ENCODE peak calls at places on chromosomes 1 and 21, in ten cellular contexts. D is AG04450, Y is choroid plexus epithelial cell, V is GM23338, E is heart right ventricle, C is bronchial epithelial cell, T is BE2C, P is astrocyte of the spinal cord, Z is neural progenitor cell, W is stomach. F is an unnamed sample.

GRCh38 chr1:243916160-243916559 is 66.1 kb upstream of the AKT3 start:
- DNase-seq in Y (peak), T (no peak), Z (no peak), W (no peak), V (no peak), E (no peak), P (no peak), C (peak), D (no peak), F (no peak)

GRCh38 chr1:150150511-150151021 is 850 bp downstream of the PLEKHO1 start:
- DNase-seq in E (peak), P (no peak), W (no peak), C (no peak), T (peak), D (no peak), Y (no peak), V (peak), Z (peak), F (no peak)

GRCh38 chr1:183472488-183473285 is at the start of gene SMG7:
- DNase-seq in W (peak), T (peak), E (peak), Z (peak), V (peak), P (no peak), C (no peak), Y (peak), D (no peak), F (peak)

GRCh38 chr1:25800538-25801377 is 765 bp downstream of the SELENON start:
- DNase-seq in E (no peak), T (no peak), W (no peak), P (no peak), Z (no peak), Y (no peak), D (no peak), C (no peak), V (no peak), F (no peak)

GRCh38 chr1:27102134-27102706 is 52.7 kb downstream of the SLC9A1 start:
- DNase-seq in C (no peak), V (no peak), Y (no peak), T (no peak), E (no peak), P (no peak), Z (no peak), W (no peak), D (no peak), F (no peak)

GRCh38 chr1:53371121-53371666 is 43.3 kb upstream of the LRP8 start:
- DNase-seq in Y (no peak), D (no peak), P (no peak), E (no peak), Z (peak), T (peak), W (peak), V (peak), C (no peak), F (no peak)

GRCh38 chr1:178486100-178487069 is 10.4 kb downstream of the CLEC20A start:
- DNase-seq in W (no peak), D (no peak), E (no peak), V (peak), Y (no peak), C (no peak), T (no peak), Z (no peak), P (no peak), F (no peak)

GRCh38 chr1:207872655-207873054 is 38.3 kb downstream of the CD34 start:
- DNase-seq in D (no peak), W (peak), C (no peak), E (no peak), P (no peak), Y (no peak), Z (no peak), T (no peak), V (no peak), F (no peak)

GRCh38 chr1:20325844-20326323 is 35.2 kb downstream of the VWA5B1 start:
- DNase-seq in Y (no peak), P (no peak), C (no peak), D (no peak), V (no peak), E (no peak), W (no peak), T (no peak), Z (no peak), F (no peak)

GRCh38 chr1:30444850-30445249 is 278.5 kb downstream of the MATN1 start:
- DNase-seq in D (no peak), Z (no peak), V (no peak), T (no peak), P (no peak), Y (no peak), C (no peak), W (no peak), E (no peak), F (no peak)

GRCh38 chr1:117970251-117970650 is 40.7 kb downstream of the WDR3 start:
- DNase-seq in Z (peak), T (no peak), V (peak), P (no peak), E (no peak), Y (no peak), W (no peak), D (no peak), C (no peak), F (no peak)

GRCh38 chr1:98468111-98468717 is 193.3 kb upstream of the SNX7 start:
- DNase-seq in W (no peak), V (peak), P (peak), Y (peak), Z (peak), D (peak), E (no peak), T (peak), C (peak), F (peak)

GRCh38 chr1:3470650-3471355 is 16.3 kb downstream of the ARHGEF16 start:
- DNase-seq in V (no peak), Z (no peak), T (peak), P (no peak), C (no peak), D (no peak), E (no peak), W (no peak), Y (no peak), F (no peak)

GRCh38 chr1:189253601-189254350 is 1223.9 kb downstream of the BRINP3 start:
- DNase-seq in P (no peak), E (no peak), Y (no peak), T (no peak), W (no peak), Z (no peak), C (no peak), V (no peak), D (no peak), F (no peak)

GRCh38 chr1:48526045-48526714 is 54.2 kb upstream of the SPATA6 start:
- DNase-seq in T (peak), P (no peak), W (peak), Y (peak), C (peak), E (no peak), Z (peak), V (no peak), D (no peak), F (peak)

GRCh38 chr1:185652348-185652747 is 81.8 kb upstream of the HMCN1 start:
- DNase-seq in W (no peak), Y (peak), V (peak), Z (no peak), P (no peak), D (no peak), C (peak), E (no peak), T (no peak), F (no peak)

GRCh38 chr1:62539028-62539447 is 58.3 kb upstream of the ANGPTL3 start:
- DNase-seq in D (no peak), W (no peak), E (no peak), V (no peak), Y (peak), Z (no peak), T (no peak), P (no peak), C (no peak), F (no peak)

GRCh38 chr1:170075186-170075585 is 691 bp upstream of the KIFAP3 start:
- DNase-seq in E (no peak), D (no peak), Y (no peak), C (no peak), Z (no peak), P (no peak), V (no peak), T (no peak), W (no peak), F (no peak)

GRCh38 chr1:224623310-224623714 is 7.2 kb downstream of the CNIH3 start:
- DNase-seq in P (peak), Y (peak), E (no peak), V (no peak), W (no peak), T (no peak), D (no peak), C (peak), Z (no peak), F (peak)

GRCh38 chr1:221708987-221709386 is 32.9 kb downstream of the DUSP10 start:
- DNase-seq in P (peak), Z (peak), T (peak), C (peak), E (peak), D (peak), W (no peak), V (peak), Y (peak), F (peak)

GRCh38 chr1:87121732-87122163 is 206.9 kb upstream of the LMO4 start:
- DNase-seq in P (no peak), V (no peak), E (no peak), Z (no peak), W (no peak), T (no peak), C (no peak), Y (no peak), D (no peak), F (no peak)

GRCh38 chr1:175687699-175688098 is 55.7 kb downstream of the TNR start:
- DNase-seq in D (no peak), Y (no peak), W (no peak), C (no peak), P (no peak), Z (no peak), T (no peak), E (no peak), V (no peak), F (no peak)

GRCh38 chr1:7940745-7941436 is at the start of gene TNFRSF9:
- DNase-seq in P (peak), V (no peak), Z (no peak), T (peak), D (no peak), Y (peak), W (peak), C (peak), E (no peak), F (no peak)

GRCh38 chr1:199684686-199685273 is 342.7 kb upstream of the NR5A2 start:
- DNase-seq in D (peak), Z (peak), P (peak), T (peak), W (no peak), Y (peak), C (peak), V (peak), E (peak), F (peak)

GRCh38 chr1:216599851-216600250 is 123.4 kb downstream of the ESRRG start:
- DNase-seq in P (no peak), T (no peak), W (no peak), C (no peak), D (no peak), E (no peak), V (no peak), Y (no peak), Z (peak), F (no peak)

GRCh38 chr1:216600730-216601426 is 122.4 kb downstream of the ESRRG start:
- DNase-seq in P (peak), T (peak), Y (peak), E (peak), V (peak), Z (peak), W (peak), D (peak), C (peak), F (peak)

GRCh38 chr1:216604771-216605170 is 118.5 kb downstream of the ESRRG start:
- DNase-seq in V (no peak), E (no peak), W (no peak), P (no peak), T (no peak), Y (no peak), Z (no peak), C (no peak), D (no peak), F (no peak)

GRCh38 chr1:216598448-216598847 is 124.8 kb downstream of the ESRRG start:
- DNase-seq in E (no peak), C (no peak), T (no peak), V (peak), D (no peak), P (no peak), W (no peak), Y (no peak), Z (peak), F (no peak)

DNA sequence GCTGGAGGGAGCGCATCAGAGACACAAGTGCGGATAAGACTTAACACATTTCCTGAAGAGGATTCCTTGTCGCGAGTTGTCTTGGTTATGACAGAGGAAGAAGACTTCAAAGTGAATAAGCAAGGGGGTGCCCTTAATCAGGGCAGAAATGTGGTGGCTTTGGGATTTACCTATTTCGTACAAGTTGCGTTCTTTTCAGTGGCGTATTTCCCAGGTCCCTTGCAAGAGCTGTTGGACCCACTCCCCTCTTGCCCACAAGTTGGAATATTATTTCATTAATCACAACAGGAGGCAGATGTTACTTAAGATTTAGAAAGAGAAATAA is 121.8 kb downstream of the ESRRG start:
- DNase-seq in E (no peak), T (no peak), W (no peak), P (no peak), Y (no peak), V (no peak), C (no peak), D (no peak), Z (no peak), F (no peak)
- TF ChIP-seq CTCF in E (no peak), T (no peak), W (no peak), P (no peak), Y (no peak), V (no peak), C (no peak), D (no peak), Z (no peak), F (no peak)

DNA sequence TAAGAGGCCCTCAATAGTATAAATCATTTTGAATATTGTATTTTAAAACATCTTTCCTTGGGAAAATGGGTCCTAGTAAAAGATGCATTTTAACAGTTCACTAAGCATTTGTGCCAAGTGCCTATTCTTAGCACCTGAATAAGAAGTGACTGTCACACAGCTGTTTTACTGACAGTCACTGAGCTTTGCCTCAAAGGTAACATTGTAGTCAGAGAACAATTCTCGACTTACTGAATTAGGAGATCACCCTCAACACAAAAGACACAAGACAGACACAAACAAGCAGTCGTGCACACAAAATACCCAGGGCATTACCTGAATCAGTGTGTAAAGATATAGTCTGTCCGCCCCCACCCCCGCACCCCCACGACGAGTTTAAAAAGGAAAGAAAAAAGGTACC is 388 bp downstream of the ESRRG start:
- DNase-seq in T (no peak), W (no peak), Y (no peak), V (peak), D (no peak), E (no peak), Z (peak), P (no peak), C (no peak), F (no peak)
- H3K4me3 ChIP-seq in T (peak), W (peak), Y (no peak), V (peak), D (peak), E (peak), Z (peak), P (peak), C (no peak), F (no peak)

DNA sequence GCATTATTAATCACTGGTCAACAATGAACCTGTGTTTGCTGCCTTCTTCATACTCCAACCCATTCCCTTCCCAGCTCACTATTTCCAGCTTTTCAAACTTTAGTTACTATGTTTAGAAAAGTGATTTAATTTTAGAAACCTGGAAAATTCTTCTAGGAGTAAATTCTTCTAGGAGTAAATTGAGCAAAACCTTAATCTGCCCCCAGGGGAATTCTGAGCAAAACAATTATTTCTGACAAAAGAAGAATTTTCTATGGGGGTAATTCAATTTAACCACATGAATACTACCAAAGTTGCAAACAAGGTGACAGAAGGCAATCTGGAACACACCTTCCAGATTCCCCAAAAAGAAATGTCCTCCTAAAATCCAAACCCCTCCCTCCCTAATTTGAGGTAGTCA is 1.8 kb downstream of the LUZP1 start:
- DNase-seq in Y (no peak), P (no peak), T (no peak), V (no peak), W (no peak), Z (no peak), D (no peak), E (no peak), C (no peak), F (no peak)
- TF ChIP-seq CTCF in Y (no peak), P (no peak), T (no peak), V (no peak), W (no peak), Z (no peak), D (no peak), E (no peak), C (no peak), F (no peak)

GRCh38 chr1:147539122-147539575 is 2.2 kb upstream of the BCL9 start:
- DNase-seq in Y (peak), D (peak), Z (no peak), C (peak), P (peak), E (peak), W (no peak), V (no peak), T (no peak), F (peak)

GRCh38 chr1:147545133-147545532 is 3.8 kb downstream of the BCL9 start:
- DNase-seq in C (peak), T (no peak), W (peak), D (no peak), E (no peak), P (peak), Z (peak), Y (peak), V (peak), F (peak)

GRCh38 chr1:147547065-147547464 is 5.8 kb downstream of the BCL9 start:
- DNase-seq in D (no peak), W (no peak), Y (no peak), Z (no peak), P (no peak), C (peak), V (no peak), T (no peak), E (no peak), F (no peak)

GRCh38 chr1:147541672-147542548 is 609 bp downstream of the BCL9 start:
- DNase-seq in Z (peak), V (peak), E (peak), W (peak), C (peak), P (peak), Y (peak), D (no peak), T (peak), F (peak)

DNA sequence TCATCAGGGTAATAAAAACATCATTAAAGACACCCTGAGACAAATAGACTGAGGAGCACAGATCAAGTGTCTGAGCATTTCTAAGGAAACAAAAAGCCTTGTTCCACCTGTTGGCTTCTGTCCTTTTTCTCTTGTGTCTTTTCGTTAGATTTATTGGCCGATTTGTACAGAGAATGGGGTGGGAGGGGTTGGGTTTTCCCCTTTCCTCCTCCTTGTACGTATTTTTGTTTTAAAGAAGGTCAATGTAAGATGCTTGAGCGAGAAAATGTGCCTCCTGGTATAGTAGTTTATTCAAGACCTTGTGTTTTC is 1.2 kb downstream of the BCL9 start:
- DNase-seq in T (no peak), V (no peak), W (no peak), Y (no peak), E (no peak), Z (no peak), D (no peak), P (no peak), C (no peak), F (no peak)
- H3K4me3 ChIP-seq in T (peak), V (peak), W (peak), Y (peak), E (peak), Z (peak), D (peak), P (peak), C (no peak), F (peak)

GRCh38 chr1:41917051-41917530 is 1.6 kb downstream of the HIVEP3 start:
- DNase-seq in T (no peak), P (no peak), C (no peak), V (no peak), W (no peak), E (no peak), D (no peak), Y (no peak), Z (no peak), F (no peak)
- TF ChIP-seq CTCF in T (no peak), P (no peak), C (no peak), V (no peak), W (no peak), E (no peak), D (no peak), Y (no peak), Z (no peak), F (no peak)

GRCh38 chr1:1163538-1164070 is 10.1 kb upstream of the TTLL10 start:
- DNase-seq in T (no peak), C (no peak), W (no peak), P (no peak), Y (no peak), D (no peak), Z (no peak), E (no peak), V (no peak), F (no peak)
- H3K4me3 ChIP-seq in T (no peak), C (peak), W (peak), P (no peak), Y (no peak), D (no peak), Z (no peak), E (no peak), V (peak), F (no peak)

GRCh38 chr1:74733616-74734484 is 898 bp downstream of the TYW3 start:
- DNase-seq in V (peak), C (peak), Z (peak), D (peak), Y (peak), E (peak), T (peak), P (peak), W (no peak), F (peak)

GRCh38 chr1:74737360-74737759 is 4.4 kb downstream of the TYW3 start:
- DNase-seq in T (no peak), D (no peak), W (no peak), P (no peak), C (no peak), E (no peak), Y (no peak), V (no peak), Z (no peak), F (no peak)

GRCh38 chr1:74731399-74732052 is 1.3 kb downstream of the CRYZ start:
- DNase-seq in V (no peak), Y (no peak), P (no peak), E (no peak), Z (no peak), W (peak), T (no peak), C (peak), D (no peak), F (no peak)

GRCh38 chr1:74729741-74730478 is 2.9 kb downstream of the CRYZ start:
- DNase-seq in C (peak), T (no peak), W (no peak), V (no peak), P (peak), E (no peak), Z (no peak), D (no peak), Y (peak), F (peak)

DNA sequence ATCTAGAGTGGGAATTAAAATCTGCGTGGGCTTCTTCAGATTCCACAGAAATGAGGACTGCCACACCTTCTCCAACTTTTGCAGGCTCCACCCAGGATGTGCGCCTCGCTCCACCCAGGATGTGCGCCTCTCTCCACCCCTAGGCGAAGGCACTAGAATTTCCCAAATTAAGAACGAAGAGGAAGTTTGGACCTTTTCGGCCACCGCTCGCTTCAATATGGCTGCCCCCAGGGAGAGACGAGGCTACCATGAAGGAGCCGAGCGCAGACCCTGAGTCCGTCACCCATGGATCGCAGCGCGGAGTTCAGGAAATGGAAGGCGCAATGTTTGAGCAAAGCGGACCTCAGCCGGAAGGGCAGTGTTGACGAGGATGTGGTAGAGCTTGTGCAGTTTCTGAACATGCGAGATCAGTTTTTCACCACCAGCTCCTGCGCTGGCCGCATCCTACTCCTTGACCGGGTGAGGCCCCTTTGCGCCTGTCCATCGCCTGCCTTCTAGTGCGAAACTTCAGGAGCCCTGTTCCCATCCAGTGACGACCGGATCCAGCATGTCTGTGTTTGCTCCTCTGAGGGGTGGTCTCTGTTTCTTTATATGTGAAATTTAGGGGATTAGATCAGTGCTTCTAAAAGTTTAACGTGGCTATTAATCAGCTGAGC is at the start of the genes CRYZ and TYW3:
- DNase-seq in Y (peak), Z (no peak), E (peak), W (peak), P (peak), D (peak), T (peak), C (peak), V (peak), F (peak)
- TF ChIP-seq CTCF in Y (no peak), Z (no peak), E (no peak), W (no peak), P (no peak), D (no peak), T (no peak), C (peak), V (no peak), F (peak)

GRCh38 chr21:45288441-45288841 is 746 bp upstream of the POFUT2 start:
- DNase-seq in D (no peak), V (peak), P (no peak), Y (no peak), E (peak), W (peak), C (no peak), T (peak), Z (peak), F (no peak)
- H3K4me3 ChIP-seq in D (peak), V (peak), P (peak), Y (peak), E (peak), W (peak), C (peak), T (peak), Z (peak), F (peak)

F was measured in AG10803.